ENCODE peak calls at places on chromosomes 1 and 21, in eight cellular contexts. Y, D, K, B, E, N, O and T are unnamed samples.

GRCh38 chr1:29812397-29813135 is 576.2 kb downstream of the PTPRU start:
- DNase-seq in K (no peak), D (peak), B (no peak), O (no peak), Y (no peak), E (no peak), N (no peak), T (no peak)

GRCh38 chr1:223271085-223271781 is 92.7 kb downstream of the SUSD4 start:
- DNase-seq in N (no peak), K (no peak), O (no peak), Y (no peak), B (no peak), E (no peak), D (no peak), T (no peak)

GRCh38 chr1:189803364-189803763 is 674.3 kb downstream of the BRINP3 start:
- DNase-seq in D (no peak), K (no peak), N (no peak), Y (no peak), E (no peak), O (no peak), B (no peak), T (no peak)

GRCh38 chr1:29620631-29621030 is 384.3 kb downstream of the PTPRU start:
- DNase-seq in K (no peak), O (no peak), N (no peak), E (no peak), Y (no peak), B (no peak), D (no peak), T (no peak)

GRCh38 chr1:44377925-44378784 is 23.1 kb upstream of the ERI3 start:
- DNase-seq in O (peak), N (peak), B (peak), E (peak), D (no peak), K (no peak), Y (peak), T (peak)

GRCh38 chr1:185581961-185582725 is 152.0 kb upstream of the HMCN1 start:
- DNase-seq in Y (no peak), D (no peak), N (no peak), K (no peak), O (no peak), E (no peak), B (no peak), T (no peak)

GRCh38 chr1:233909195-233909594 is 4.7 kb downstream of the SLC35F3 start:
- DNase-seq in N (no peak), Y (no peak), B (no peak), O (peak), D (no peak), K (no peak), E (no peak), T (no peak)

GRCh38 chr1:162131405-162132321 is 62.2 kb downstream of the NOS1AP start:
- DNase-seq in O (peak), Y (no peak), B (no peak), K (no peak), D (no peak), N (no peak), E (no peak), T (no peak)

GRCh38 chr21:38911523-38912354 is 106.0 kb downstream of the ETS2 start:
- DNase-seq in O (no peak), D (no peak), K (no peak), Y (no peak), N (no peak), E (no peak), B (no peak), T (no peak)